ENCODE peak calls at places on chromosome 18, in nine cellular contexts. One of them, this sample, is unnamed.

GRCh38 chr18:72544092-72544886 is at the start of gene CBLN2:
- DNase-seq in NCI-H510A treated with DMSO at 0.1 percent for 48 hours: peak; percentile 95
- DNase-seq in kidney tubule cell: peak; percentile 76
- DNase-seq in stimulated activated CD4-positive, alpha-beta T cell treated with anti-CD3 and anti-CD28 coated beads, Interleukin-1b, Interleukin-23, amount 100 ng/mL, for 24 hours: no peak
- DNase-seq in lung microvascular endothelial cell: peak; percentile 60
- DNase-seq in right cardiac atrium: peak; percentile 50
- DNase-seq in EL: peak; percentile 4
- DNase-seq in AG04450: peak; percentile 8
- DNase-seq in activated T-cell treated with anti-CD3 and anti-CD28 coated beads for 24 hours: peak; percentile 23
- DNase-seq in this sample: peak; percentile 62

GRCh38 chr18:37465922-37466321 is 99.7 kb downstream of the CELF4 start:
- DNase-seq in NCI-H510A treated with DMSO at 0.1 percent for 48 hours: no peak
- DNase-seq in kidney tubule cell: no peak
- DNase-seq in stimulated activated CD4-positive, alpha-beta T cell treated with anti-CD3 and anti-CD28 coated beads, Interleukin-1b, Interleukin-23, amount 100 ng/mL, for 24 hours: no peak
- DNase-seq in lung microvascular endothelial cell: no peak
- DNase-seq in right cardiac atrium: no peak
- DNase-seq in EL: no peak
- DNase-seq in AG04450: no peak
- DNase-seq in activated T-cell treated with anti-CD3 and anti-CD28 coated beads for 24 hours: no peak
- DNase-seq in this sample: peak; percentile 43

GRCh38 chr18:59617468-59617932 is 79.7 kb downstream of the CCBE1 start:
- DNase-seq in NCI-H510A treated with DMSO at 0.1 percent for 48 hours: no peak
- DNase-seq in kidney tubule cell: no peak
- DNase-seq in stimulated activated CD4-positive, alpha-beta T cell treated with anti-CD3 and anti-CD28 coated beads, Interleukin-1b, Interleukin-23, amount 100 ng/mL, for 24 hours: no peak
- DNase-seq in lung microvascular endothelial cell: peak; percentile 23
- DNase-seq in right cardiac atrium: no peak
- DNase-seq in EL: peak; percentile 32
- DNase-seq in AG04450: no peak
- DNase-seq in activated T-cell treated with anti-CD3 and anti-CD28 coated beads for 24 hours: no peak
- DNase-seq in this sample: peak; percentile 49

GRCh38 chr18:5515007-5515744 is 28.6 kb downstream of the EPB41L3 start:
- DNase-seq in NCI-H510A treated with DMSO at 0.1 percent for 48 hours: no peak
- DNase-seq in kidney tubule cell: no peak
- DNase-seq in stimulated activated CD4-positive, alpha-beta T cell treated with anti-CD3 and anti-CD28 coated beads, Interleukin-1b, Interleukin-23, amount 100 ng/mL, for 24 hours: no peak
- DNase-seq in lung microvascular endothelial cell: no peak
- DNase-seq in right cardiac atrium: no peak
- DNase-seq in EL: no peak
- DNase-seq in AG04450: no peak
- DNase-seq in activated T-cell treated with anti-CD3 and anti-CD28 coated beads for 24 hours: no peak
- DNase-seq in this sample: peak; percentile 86

GRCh38 chr18:21191596-21192307 is 50.3 kb upstream of the GREB1L start:
- DNase-seq in NCI-H510A treated with DMSO at 0.1 percent for 48 hours: peak; percentile 3
- DNase-seq in kidney tubule cell: peak; percentile 58
- DNase-seq in stimulated activated CD4-positive, alpha-beta T cell treated with anti-CD3 and anti-CD28 coated beads, Interleukin-1b, Interleukin-23, amount 100 ng/mL, for 24 hours: no peak
- DNase-seq in lung microvascular endothelial cell: peak; percentile 58
- DNase-seq in right cardiac atrium: peak; percentile 32
- DNase-seq in EL: peak; percentile 63
- DNase-seq in AG04450: peak; percentile 30
- DNase-seq in activated T-cell treated with anti-CD3 and anti-CD28 coated beads for 24 hours: no peak
- DNase-seq in this sample: peak; percentile 95

GRCh38 chr18:46293699-46294300 is 189.6 kb downstream of the HAUS1 start:
- DNase-seq in NCI-H510A treated with DMSO at 0.1 percent for 48 hours: no peak
- DNase-seq in kidney tubule cell: peak; percentile 46
- DNase-seq in stimulated activated CD4-positive, alpha-beta T cell treated with anti-CD3 and anti-CD28 coated beads, Interleukin-1b, Interleukin-23, amount 100 ng/mL, for 24 hours: no peak
- DNase-seq in lung microvascular endothelial cell: no peak
- DNase-seq in right cardiac atrium: no peak
- DNase-seq in EL: no peak
- DNase-seq in AG04450: no peak
- DNase-seq in activated T-cell treated with anti-CD3 and anti-CD28 coated beads for 24 hours: no peak
- DNase-seq in this sample: no peak

GRCh38 chr18:56270851-56271250 is 367.5 kb downstream of the TXNL1 start:
- DNase-seq in NCI-H510A treated with DMSO at 0.1 percent for 48 hours: no peak
- DNase-seq in kidney tubule cell: no peak
- DNase-seq in stimulated activated CD4-positive, alpha-beta T cell treated with anti-CD3 and anti-CD28 coated beads, Interleukin-1b, Interleukin-23, amount 100 ng/mL, for 24 hours: no peak
- DNase-seq in lung microvascular endothelial cell: no peak
- DNase-seq in right cardiac atrium: no peak
- DNase-seq in EL: no peak
- DNase-seq in AG04450: no peak
- DNase-seq in activated T-cell treated with anti-CD3 and anti-CD28 coated beads for 24 hours: no peak
- DNase-seq in this sample: no peak

GRCh38 chr18:31576670-31577069 is 15.0 kb upstream of the TTR start:
- DNase-seq in NCI-H510A treated with DMSO at 0.1 percent for 48 hours: peak; percentile 44
- DNase-seq in kidney tubule cell: no peak
- DNase-seq in stimulated activated CD4-positive, alpha-beta T cell treated with anti-CD3 and anti-CD28 coated beads, Interleukin-1b, Interleukin-23, amount 100 ng/mL, for 24 hours: no peak
- DNase-seq in lung microvascular endothelial cell: no peak
- DNase-seq in right cardiac atrium: no peak
- DNase-seq in EL: no peak
- DNase-seq in AG04450: no peak
- DNase-seq in activated T-cell treated with anti-CD3 and anti-CD28 coated beads for 24 hours: no peak
- DNase-seq in this sample: peak; percentile 50

GRCh38 chr18:25669741-25670140 is 317.8 kb upstream of the ZNF521 start:
- DNase-seq in NCI-H510A treated with DMSO at 0.1 percent for 48 hours: no peak
- DNase-seq in kidney tubule cell: no peak
- DNase-seq in stimulated activated CD4-positive, alpha-beta T cell treated with anti-CD3 and anti-CD28 coated beads, Interleukin-1b, Interleukin-23, amount 100 ng/mL, for 24 hours: no peak
- DNase-seq in lung microvascular endothelial cell: no peak
- DNase-seq in right cardiac atrium: no peak
- DNase-seq in EL: peak; percentile 31
- DNase-seq in AG04450: no peak
- DNase-seq in activated T-cell treated with anti-CD3 and anti-CD28 coated beads for 24 hours: no peak
- DNase-seq in this sample: no peak

GRCh38 chr18:49833804-49834203 is 20.5 kb upstream of the ACAA2 start:
- DNase-seq in NCI-H510A treated with DMSO at 0.1 percent for 48 hours: no peak
- DNase-seq in kidney tubule cell: no peak
- DNase-seq in stimulated activated CD4-positive, alpha-beta T cell treated with anti-CD3 and anti-CD28 coated beads, Interleukin-1b, Interleukin-23, amount 100 ng/mL, for 24 hours: no peak
- DNase-seq in lung microvascular endothelial cell: no peak
- DNase-seq in right cardiac atrium: no peak
- DNase-seq in EL: no peak
- DNase-seq in AG04450: no peak
- DNase-seq in activated T-cell treated with anti-CD3 and anti-CD28 coated beads for 24 hours: no peak
- DNase-seq in this sample: no peak

GRCh38 chr18:2102022-2102421 is 469.3 kb downstream of the METTL4 start:
- DNase-seq in NCI-H510A treated with DMSO at 0.1 percent for 48 hours: no peak
- DNase-seq in kidney tubule cell: no peak
- DNase-seq in stimulated activated CD4-positive, alpha-beta T cell treated with anti-CD3 and anti-CD28 coated beads, Interleukin-1b, Interleukin-23, amount 100 ng/mL, for 24 hours: no peak
- DNase-seq in lung microvascular endothelial cell: no peak
- DNase-seq in right cardiac atrium: no peak
- DNase-seq in EL: no peak
- DNase-seq in AG04450: no peak
- DNase-seq in activated T-cell treated with anti-CD3 and anti-CD28 coated beads for 24 hours: no peak
- DNase-seq in this sample: no peak

GRCh38 chr18:58484989-58485962 is 143.6 kb downstream of the ALPK2 start:
- DNase-seq in NCI-H510A treated with DMSO at 0.1 percent for 48 hours: peak; percentile 43
- DNase-seq in kidney tubule cell: no peak
- DNase-seq in stimulated activated CD4-positive, alpha-beta T cell treated with anti-CD3 and anti-CD28 coated beads, Interleukin-1b, Interleukin-23, amount 100 ng/mL, for 24 hours: no peak
- DNase-seq in lung microvascular endothelial cell: peak; percentile 25
- DNase-seq in right cardiac atrium: no peak
- DNase-seq in EL: no peak
- DNase-seq in AG04450: no peak
- DNase-seq in activated T-cell treated with anti-CD3 and anti-CD28 coated beads for 24 hours: no peak
- DNase-seq in this sample: peak; percentile 66

GRCh38 chr18:46459789-46460455 is 197.1 kb downstream of the LOXHD1 start:
- DNase-seq in NCI-H510A treated with DMSO at 0.1 percent for 48 hours: no peak
- DNase-seq in kidney tubule cell: no peak
- DNase-seq in stimulated activated CD4-positive, alpha-beta T cell treated with anti-CD3 and anti-CD28 coated beads, Interleukin-1b, Interleukin-23, amount 100 ng/mL, for 24 hours: no peak
- DNase-seq in lung microvascular endothelial cell: no peak
- DNase-seq in right cardiac atrium: no peak
- DNase-seq in EL: no peak
- DNase-seq in AG04450: no peak
- DNase-seq in activated T-cell treated with anti-CD3 and anti-CD28 coated beads for 24 hours: no peak
- DNase-seq in this sample: no peak

GRCh38 chr18:5543036-5543671 is 643 bp downstream of the EPB41L3 start:
- DNase-seq in NCI-H510A treated with DMSO at 0.1 percent for 48 hours: peak; percentile 42
- DNase-seq in kidney tubule cell: peak; percentile 28
- DNase-seq in stimulated activated CD4-positive, alpha-beta T cell treated with anti-CD3 and anti-CD28 coated beads, Interleukin-1b, Interleukin-23, amount 100 ng/mL, for 24 hours: no peak
- DNase-seq in lung microvascular endothelial cell: no peak
- DNase-seq in right cardiac atrium: peak; percentile 38
- DNase-seq in EL: no peak
- DNase-seq in AG04450: no peak
- DNase-seq in activated T-cell treated with anti-CD3 and anti-CD28 coated beads for 24 hours: no peak
- DNase-seq in this sample: peak; percentile 37

GRCh38 chr18:25180974-25181373 is 171.0 kb downstream of the ZNF521 start:
- DNase-seq in NCI-H510A treated with DMSO at 0.1 percent for 48 hours: no peak
- DNase-seq in kidney tubule cell: no peak
- DNase-seq in stimulated activated CD4-positive, alpha-beta T cell treated with anti-CD3 and anti-CD28 coated beads, Interleukin-1b, Interleukin-23, amount 100 ng/mL, for 24 hours: no peak
- DNase-seq in lung microvascular endothelial cell: no peak
- DNase-seq in right cardiac atrium: no peak
- DNase-seq in EL: no peak
- DNase-seq in AG04450: no peak
- DNase-seq in activated T-cell treated with anti-CD3 and anti-CD28 coated beads for 24 hours: no peak
- DNase-seq in this sample: peak; percentile 48

GRCh38 chr18:22166070-22166972 is 3.1 kb upstream of the GATA6 start:
- DNase-seq in NCI-H510A treated with DMSO at 0.1 percent for 48 hours: no peak
- DNase-seq in kidney tubule cell: no peak
- DNase-seq in stimulated activated CD4-positive, alpha-beta T cell treated with anti-CD3 and anti-CD28 coated beads, Interleukin-1b, Interleukin-23, amount 100 ng/mL, for 24 hours: no peak
- DNase-seq in lung microvascular endothelial cell: no peak
- DNase-seq in right cardiac atrium: peak; percentile 82
- DNase-seq in EL: peak; percentile 19
- DNase-seq in AG04450: no peak
- DNase-seq in activated T-cell treated with anti-CD3 and anti-CD28 coated beads for 24 hours: no peak
- DNase-seq in this sample: peak; percentile 16

GRCh38 chr18:22314406-22314805 is 103.3 kb downstream of the CTAGE1 start:
- DNase-seq in NCI-H510A treated with DMSO at 0.1 percent for 48 hours: no peak
- DNase-seq in kidney tubule cell: peak; percentile 29
- DNase-seq in stimulated activated CD4-positive, alpha-beta T cell treated with anti-CD3 and anti-CD28 coated beads, Interleukin-1b, Interleukin-23, amount 100 ng/mL, for 24 hours: no peak
- DNase-seq in lung microvascular endothelial cell: no peak
- DNase-seq in right cardiac atrium: peak; percentile 71
- DNase-seq in EL: peak; percentile 93
- DNase-seq in AG04450: peak; percentile 85
- DNase-seq in activated T-cell treated with anti-CD3 and anti-CD28 coated beads for 24 hours: no peak
- DNase-seq in this sample: no peak

GRCh38 chr18:30982285-30982992 is 60.1 kb downstream of the DSC3 start:
- DNase-seq in NCI-H510A treated with DMSO at 0.1 percent for 48 hours: no peak
- DNase-seq in kidney tubule cell: no peak
- DNase-seq in stimulated activated CD4-positive, alpha-beta T cell treated with anti-CD3 and anti-CD28 coated beads, Interleukin-1b, Interleukin-23, amount 100 ng/mL, for 24 hours: no peak
- DNase-seq in lung microvascular endothelial cell: no peak
- DNase-seq in right cardiac atrium: no peak
- DNase-seq in EL: no peak
- DNase-seq in AG04450: no peak
- DNase-seq in activated T-cell treated with anti-CD3 and anti-CD28 coated beads for 24 hours: no peak
- DNase-seq in this sample: no peak